ENCODE peak calls at places on chromosomes 11 and 22, in five cellular contexts. O is esophagus muscularis mucosa, J is prostate gland, B is breast epithelium, Y is uterus. R is an unnamed sample.

GRCh38 chr11:61657566-61657965 is 22.6 kb upstream of the DAGLA start:
- DNase-seq in O (no peak), Y (no peak), B (peak; percentile 48), J (peak; percentile 53), R (no peak)

GRCh38 chr11:130431806-130432205 is 3.4 kb upstream of the ADAMTS8 start:
- DNase-seq in O (no peak), B (no peak), J (no peak), Y (no peak), R (no peak)

GRCh38 chr11:26929806-26930517 is 64.0 kb upstream of the FIBIN start:
- DNase-seq in O (no peak), J (no peak), Y (no peak), B (no peak), R (no peak)

GRCh38 chr11:122523841-122524531 is 131.5 kb upstream of the UBASH3B start:
- DNase-seq in O (no peak), Y (no peak), J (peak; percentile 51), B (no peak), R (no peak)

GRCh38 chr22:20953668-20954500 is 13.2 kb upstream of the AIFM3 start:
- DNase-seq in J (peak; percentile 81), B (peak; percentile 80), O (no peak), Y (no peak), R (peak; percentile 27)

GRCh38 chr11:81220166-81220895 is 1513.3 kb downstream of the FAM181B start:
- DNase-seq in J (no peak), O (no peak), B (no peak), Y (no peak), R (no peak)

GRCh38 chr11:8913961-8914660 is 3.1 kb downstream of the AKIP1 start:
- DNase-seq in Y (peak; percentile 34), O (no peak), B (no peak), J (no peak), R (no peak)

GRCh38 chr22:24133187-24133965 is 47.9 kb upstream of the SUSD2 start:
- DNase-seq in B (no peak), J (no peak), O (no peak), Y (peak; percentile 38), R (no peak)

GRCh38 chr22:28025866-28026575 is 107.0 kb upstream of the PITPNB start:
- DNase-seq in B (peak; percentile 9), Y (no peak), O (no peak), J (no peak), R (no peak)

GRCh38 chr11:120956710-120957500 is 67.0 kb upstream of the TBCEL start:
- DNase-seq in B (no peak), O (no peak), J (no peak), Y (no peak), R (no peak)

GRCh38 chr11:41281131-41281742 is 178.2 kb downstream of the LRRC4C start:
- DNase-seq in O (no peak), J (no peak), Y (no peak), B (no peak), R (no peak)

GRCh38 chr11:12007769-12008737 is at the start of gene DKK3:
- DNase-seq in O (no peak), J (peak; percentile 72), Y (no peak), B (peak; percentile 86), R (no peak)

GRCh38 chr11:36012979-36013378 is 69.1 kb downstream of the LDLRAD3 start:
- DNase-seq in J (no peak), Y (no peak), O (no peak), B (no peak), R (no peak)

GRCh38 chr11:109853156-109853776 is 239.9 kb upstream of the ZC3H12C start:
- DNase-seq in O (no peak), B (no peak), Y (no peak), J (no peak), R (no peak)

GRCh38 chr11:128470081-128470480 is 117.3 kb downstream of the ETS1 start:
- DNase-seq in B (no peak), Y (no peak), O (no peak), J (no peak), R (no peak)

GRCh38 chr22:22061085-22062077 is 78.8 kb upstream of the TOP3B start:
- DNase-seq in Y (peak; percentile 77), O (peak; percentile 90), J (no peak), B (no peak), R (peak; percentile 82)

GRCh38 chr11:2791521-2792375 is 92.0 kb upstream of the KCNQ1OT1 start:
- DNase-seq in Y (peak; percentile 13), J (no peak), B (no peak), O (no peak), R (peak; percentile 15)

GRCh38 chr11:197741-198235 is 4.9 kb downstream of the SCGB1C1 start:
- DNase-seq in B (peak; percentile 15), J (no peak), O (no peak), Y (no peak), R (no peak)

GRCh38 chr11:122697636-122698167 is 42.2 kb downstream of the UBASH3B start:
- DNase-seq in Y (no peak), B (no peak), J (no peak), O (no peak), R (peak; percentile 18)

GRCh38 chr22:31977141-31977781 is 32.9 kb downstream of the YWHAH start:
- DNase-seq in O (no peak), Y (peak; percentile 37), J (peak; percentile 78), B (peak; percentile 60), R (peak; percentile 86)

DNA sequence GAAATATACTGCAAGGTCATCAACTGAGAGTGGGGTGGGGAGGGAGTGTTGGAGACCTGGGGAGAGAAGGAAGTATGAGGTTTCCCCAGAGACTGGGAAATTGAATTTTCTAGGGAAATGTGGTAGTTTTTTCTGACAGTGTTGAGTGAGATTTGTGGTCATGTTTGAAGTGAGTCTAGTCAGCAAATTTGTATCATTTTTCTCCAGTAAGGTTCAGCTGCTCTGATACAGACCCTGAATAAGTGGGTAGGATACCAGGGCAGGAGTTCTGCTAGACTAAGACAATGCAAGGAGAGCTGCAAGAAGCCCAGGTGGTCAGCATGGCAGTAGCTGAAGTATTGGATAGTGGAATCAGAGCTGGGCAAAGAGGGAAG is 112.1 kb downstream of the PKNOX2 start:
- DNase-seq in B (no peak), O (no peak), Y (no peak), J (no peak), R (no peak)
- H3K4me1 ChIP-seq in B (no peaks in the 10 kb centered on the region), O (peaks cover under 1% of the 10 kb centered on the region), Y (no peaks in the 10 kb centered on the region), J (no peaks in the 10 kb centered on the region), R (no peaks in the 10 kb centered on the region)

GRCh38 chr22:39349967-39350802 is at the start of gene SYNGR1:
- DNase-seq in Y (no peak), O (no peak), B (no peak), J (no peak), R (no peak)
- TF ChIP-seq POLR2A in Y (peak; percentile 41), O (no peak), B (no peak), J (no peak), R (peak; percentile 40)

DNA sequence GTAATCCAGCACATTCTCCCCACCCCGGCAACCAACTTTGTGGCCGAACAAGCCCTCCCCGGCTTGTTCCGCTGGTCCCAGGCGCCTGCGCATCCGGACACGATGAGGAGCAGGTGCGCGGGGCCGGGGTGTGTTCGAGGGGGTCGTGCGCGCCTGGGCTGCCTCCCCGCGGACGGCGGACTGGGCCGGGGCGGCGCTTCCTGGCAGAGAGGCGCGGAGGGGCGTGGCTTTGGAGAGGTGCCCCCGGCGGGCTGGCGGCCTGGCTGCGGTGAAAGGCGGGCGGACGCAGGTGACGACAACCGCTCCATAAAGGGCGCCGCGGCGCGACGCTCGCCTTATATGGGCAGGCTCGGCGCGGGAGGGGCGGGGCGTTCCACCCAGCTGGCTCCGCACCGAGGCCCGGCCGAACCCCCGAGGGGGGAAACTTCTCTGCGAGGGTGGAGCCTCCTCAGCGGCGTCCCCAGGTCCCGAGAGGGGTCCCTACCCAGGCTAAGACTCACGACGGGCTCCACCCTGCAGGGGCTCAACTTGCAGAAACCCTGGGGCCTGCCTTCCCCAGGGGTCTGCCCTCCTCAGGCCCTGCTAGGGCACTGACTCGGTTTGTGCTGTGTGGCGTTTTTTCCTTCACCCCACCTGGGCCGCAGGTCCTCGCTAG is 26.4 kb downstream of the TXN2 start:
- DNase-seq in O (peak; percentile 97), Y (peak; percentile 94), J (peak; percentile 95), B (peak; percentile 95), R (peak; percentile 79)
- H3K4me1 ChIP-seq in O (peaks cover 79% of the 10 kb centered on the region), Y (no peaks in the 10 kb centered on the region), J (peaks cover 20% of the 10 kb centered on the region), B (peaks cover 20% of the 10 kb centered on the region), R (peaks cover 6% of the 10 kb centered on the region)

GRCh38 chr11:72823105-72823804 is 9.0 kb downstream of the ATG16L2 start:
- DNase-seq in B (no peak), J (no peak), O (no peak), Y (peak; percentile 27), R (no peak)

GRCh38 chr11:72821221-72821919 is 7.2 kb downstream of the ATG16L2 start:
- DNase-seq in O (no peak), B (no peak), Y (peak; percentile 27), J (no peak), R (no peak)

GRCh38 chr11:72820439-72821139 is 6.4 kb downstream of the ATG16L2 start:
- DNase-seq in B (no peak), Y (no peak), O (no peak), J (no peak), R (no peak)

GRCh38 chr11:72824020-72824419 is 9.8 kb downstream of the ATG16L2 start:
- DNase-seq in Y (no peak), B (no peak), J (no peak), O (no peak), R (no peak)

GRCh38 chr11:72821920-72822799 is 7.9 kb downstream of the ATG16L2 start:
- DNase-seq in B (peak; percentile 72), Y (peak; percentile 87), O (no peak), J (peak; percentile 88), R (peak; percentile 66)
- TF ChIP-seq POLR2A in B (no peak), Y (peak; percentile 67), O (no peak), J (peak; percentile 61), R (no peak)

DNA sequence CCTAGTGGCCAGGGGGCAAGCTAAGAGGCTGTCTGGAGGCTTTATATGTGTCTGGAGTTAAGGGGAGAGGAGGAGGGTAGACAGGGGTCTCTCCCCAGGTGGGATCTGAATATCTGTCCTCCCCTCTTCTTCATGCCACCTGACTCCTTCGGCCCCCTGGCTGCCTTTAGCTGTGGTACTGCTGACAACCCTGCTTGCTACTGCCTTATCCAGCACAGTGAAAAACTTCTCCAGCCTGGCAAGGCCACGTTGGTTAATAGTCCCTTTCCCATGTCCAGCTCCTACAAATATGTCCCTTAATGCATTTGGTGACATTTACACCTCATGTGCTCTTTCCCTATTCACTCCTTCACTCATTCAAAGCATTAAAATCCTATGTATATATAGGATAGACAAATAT is 42.4 kb upstream of the NNMT start:
- DNase-seq in B (no peak), O (no peak), J (no peak), Y (no peak), R (no peak)
- H3K4me1 ChIP-seq in B (peaks cover 11% of the 10 kb centered on the region), O (peaks cover 76% of the 10 kb centered on the region), J (peaks cover 12% of the 10 kb centered on the region), Y (peaks cover 5% of the 10 kb centered on the region), R (peaks cover 29% of the 10 kb centered on the region)

DNA sequence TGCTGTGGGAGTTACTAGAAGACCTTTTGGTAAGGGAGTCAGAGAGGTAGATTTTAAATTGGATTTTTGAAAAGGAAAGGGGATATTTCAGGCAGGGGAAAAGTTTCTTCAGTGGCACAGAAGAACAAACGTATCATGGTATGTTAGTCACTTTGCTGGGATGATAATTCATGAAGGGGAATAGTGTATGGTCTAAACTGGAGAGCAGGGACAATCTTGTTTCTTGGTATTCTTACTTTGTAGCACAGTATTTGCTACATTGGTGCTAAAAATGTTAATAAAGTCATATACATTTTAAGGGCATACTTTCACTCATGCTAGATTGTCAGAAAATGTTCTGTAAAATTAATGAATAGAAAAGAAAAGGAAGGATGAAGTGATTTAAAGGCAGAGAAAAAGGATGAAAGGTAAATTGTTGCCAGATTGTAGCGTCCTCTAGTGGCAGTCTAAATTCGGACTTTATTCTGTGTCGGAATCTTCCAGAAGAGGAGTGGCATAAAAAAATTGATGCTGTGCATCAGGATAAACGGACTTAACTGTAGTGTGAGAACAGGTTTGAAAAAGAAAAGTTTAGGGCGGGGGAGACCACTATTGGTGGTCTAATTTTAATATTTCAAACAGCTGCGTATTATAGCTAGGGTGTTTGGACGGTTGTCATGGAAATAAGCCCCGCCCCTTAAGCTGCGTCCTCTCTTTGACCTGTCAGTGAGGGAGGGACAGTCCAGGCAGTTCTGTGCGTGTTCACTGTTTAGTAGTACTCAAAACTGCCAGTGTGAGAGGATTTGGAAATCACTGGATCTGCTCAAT is at the start of gene BCO2:
- DNase-seq in J (peak; percentile 57), B (peak; percentile 79), O (peak; percentile 96), Y (peak; percentile 86), R (peak; percentile 91)
- TF ChIP-seq POLR2A in J (no peak), B (no peak), O (no peak), Y (peak; percentile 16), R (peak; percentile 31)